ENCODE peak calls at places on chromosomes 4 and X, in seven cellular contexts. One of them, this sample, is unnamed.

GRCh38 chr4:150569384-150569987 is 12.5 kb upstream of the MAB21L2 start:
- DNase-seq in iPS-NIHi11: no peak
- DNase-seq in anterior cingulate cortex: no peak
- DNase-seq in NCI-H774: no peak
- DNase-seq in left lung: no peak
- DNase-seq in GM13977: no peak
- DNase-seq in skeletal muscle cell: peak
- DNase-seq in this sample: no peak

GRCh38 chr4:102022343-102022742 is 231.8 kb downstream of the BANK1 start:
- DNase-seq in NCI-H774: no peak
- DNase-seq in left lung: no peak
- DNase-seq in skeletal muscle cell: no peak
- DNase-seq in GM13977: no peak
- DNase-seq in anterior cingulate cortex: no peak
- DNase-seq in iPS-NIHi11: no peak
- DNase-seq in this sample: no peak

GRCh38 chrX:129013574-129013973 is 509.7 kb downstream of the SMARCA1 start:
- DNase-seq in iPS-NIHi11: no peak
- DNase-seq in GM13977: no peak
- DNase-seq in anterior cingulate cortex: no peak
- DNase-seq in left lung: no peak
- DNase-seq in skeletal muscle cell: no peak
- DNase-seq in NCI-H774: no peak
- DNase-seq in this sample: no peak

GRCh38 chr4:13783800-13784411 is 156.4 kb upstream of the BOD1L1 start:
- DNase-seq in skeletal muscle cell: no peak
- DNase-seq in left lung: no peak
- DNase-seq in NCI-H774: no peak
- DNase-seq in GM13977: no peak
- DNase-seq in anterior cingulate cortex: peak
- DNase-seq in iPS-NIHi11: no peak
- DNase-seq in this sample: no peak

GRCh38 chrX:69618803-69619202 is 2.9 kb downstream of the EDA start:
- DNase-seq in anterior cingulate cortex: no peak
- DNase-seq in skeletal muscle cell: no peak
- DNase-seq in iPS-NIHi11: no peak
- DNase-seq in left lung: no peak
- DNase-seq in GM13977: no peak
- DNase-seq in NCI-H774: no peak
- DNase-seq in this sample: no peak

GRCh38 chrX:100098660-100099375 is 311.3 kb downstream of the PCDH19 start:
- DNase-seq in NCI-H774: no peak
- DNase-seq in skeletal muscle cell: peak
- DNase-seq in iPS-NIHi11: no peak
- DNase-seq in anterior cingulate cortex: no peak
- DNase-seq in GM13977: no peak
- DNase-seq in left lung: no peak
- DNase-seq in this sample: no peak

GRCh38 chr4:120633810-120634209 is 288.7 kb downstream of the PRDM5 start:
- DNase-seq in skeletal muscle cell: no peak
- DNase-seq in NCI-H774: no peak
- DNase-seq in left lung: no peak
- DNase-seq in anterior cingulate cortex: no peak
- DNase-seq in iPS-NIHi11: no peak
- DNase-seq in GM13977: no peak
- DNase-seq in this sample: no peak

GRCh38 chr4:147626903-147627302 is 9.7 kb downstream of the TMEM184C start:
- DNase-seq in anterior cingulate cortex: no peak
- DNase-seq in left lung: no peak
- DNase-seq in skeletal muscle cell: no peak
- DNase-seq in GM13977: no peak
- DNase-seq in iPS-NIHi11: no peak
- DNase-seq in NCI-H774: no peak
- DNase-seq in this sample: no peak

GRCh38 chr4:98745372-98745771 is 87.0 kb upstream of the TSPAN5 start:
- DNase-seq in GM13977: no peak
- DNase-seq in anterior cingulate cortex: no peak
- DNase-seq in NCI-H774: no peak
- DNase-seq in iPS-NIHi11: no peak
- DNase-seq in left lung: no peak
- DNase-seq in skeletal muscle cell: no peak
- DNase-seq in this sample: no peak

GRCh38 chrX:103175944-103176753 is 38.8 kb upstream of the BEX4 start:
- DNase-seq in GM13977: peak
- DNase-seq in anterior cingulate cortex: peak
- DNase-seq in iPS-NIHi11: peak
- DNase-seq in skeletal muscle cell: no peak
- DNase-seq in NCI-H774: no peak
- DNase-seq in left lung: peak
- DNase-seq in this sample: peak

GRCh38 chr4:111494971-111495370 is 650.3 kb upstream of the FAM241A start:
- DNase-seq in NCI-H774: no peak
- DNase-seq in iPS-NIHi11: no peak
- DNase-seq in skeletal muscle cell: no peak
- DNase-seq in GM13977: no peak
- DNase-seq in left lung: no peak
- DNase-seq in anterior cingulate cortex: no peak
- DNase-seq in this sample: no peak

GRCh38 chrX:139932077-139932900 is 564 bp downstream of the ATP11C start:
- DNase-seq in iPS-NIHi11: peak
- DNase-seq in anterior cingulate cortex: peak
- DNase-seq in skeletal muscle cell: no peak
- DNase-seq in GM13977: peak
- DNase-seq in left lung: peak
- DNase-seq in NCI-H774: no peak
- DNase-seq in this sample: peak

GRCh38 chr4:126458993-126459392 is 1144.2 kb downstream of the FAT4 start:
- DNase-seq in anterior cingulate cortex: no peak
- DNase-seq in iPS-NIHi11: no peak
- DNase-seq in GM13977: no peak
- DNase-seq in skeletal muscle cell: no peak
- DNase-seq in left lung: no peak
- DNase-seq in NCI-H774: no peak
- DNase-seq in this sample: no peak

GRCh38 chrX:123324628-123325027 is 140.6 kb downstream of the GRIA3 start:
- DNase-seq in anterior cingulate cortex: no peak
- DNase-seq in skeletal muscle cell: no peak
- DNase-seq in NCI-H774: no peak
- DNase-seq in left lung: no peak
- DNase-seq in GM13977: no peak
- DNase-seq in iPS-NIHi11: no peak
- DNase-seq in this sample: no peak

GRCh38 chrX:24241822-24242648 is 71.8 kb downstream of the SUPT20HL2 start:
- DNase-seq in left lung: no peak
- DNase-seq in skeletal muscle cell: no peak
- DNase-seq in GM13977: peak
- DNase-seq in anterior cingulate cortex: no peak
- DNase-seq in iPS-NIHi11: peak
- DNase-seq in NCI-H774: peak
- DNase-seq in this sample: no peak

GRCh38 chrX:28582494-28582893 is 4.8 kb upstream of the IL1RAPL1 start:
- DNase-seq in NCI-H774: no peak
- DNase-seq in skeletal muscle cell: no peak
- DNase-seq in anterior cingulate cortex: no peak
- DNase-seq in iPS-NIHi11: no peak
- DNase-seq in left lung: no peak
- DNase-seq in GM13977: no peak
- DNase-seq in this sample: no peak

GRCh38 chrX:40152173-40152705 is 54.5 kb upstream of the BCOR start:
- DNase-seq in GM13977: peak
- DNase-seq in iPS-NIHi11: no peak
- DNase-seq in NCI-H774: no peak
- DNase-seq in left lung: no peak
- DNase-seq in skeletal muscle cell: no peak
- DNase-seq in anterior cingulate cortex: no peak
- DNase-seq in this sample: no peak

GRCh38 chrX:41022579-41022978 is 62.7 kb upstream of the USP9X start:
- DNase-seq in anterior cingulate cortex: no peak
- DNase-seq in iPS-NIHi11: no peak
- DNase-seq in NCI-H774: no peak
- DNase-seq in skeletal muscle cell: no peak
- DNase-seq in left lung: no peak
- DNase-seq in GM13977: no peak
- DNase-seq in this sample: no peak

GRCh38 chr4:11743236-11743635 is 314.5 kb upstream of the HS3ST1 start:
- DNase-seq in NCI-H774: peak
- DNase-seq in skeletal muscle cell: no peak
- DNase-seq in left lung: no peak
- DNase-seq in iPS-NIHi11: no peak
- DNase-seq in GM13977: no peak
- DNase-seq in anterior cingulate cortex: no peak
- DNase-seq in this sample: no peak

GRCh38 chrX:45769919-45770582 is 569.4 kb upstream of the DIPK2B start:
- DNase-seq in skeletal muscle cell: peak
- DNase-seq in left lung: peak
- DNase-seq in anterior cingulate cortex: peak
- DNase-seq in iPS-NIHi11: peak
- DNase-seq in GM13977: peak
- DNase-seq in NCI-H774: no peak
- DNase-seq in this sample: peak

GRCh38 chrX:117985241-117985640 is 131.4 kb downstream of the KLHL13 start:
- DNase-seq in iPS-NIHi11: peak
- DNase-seq in GM13977: no peak
- DNase-seq in skeletal muscle cell: no peak
- DNase-seq in anterior cingulate cortex: no peak
- DNase-seq in left lung: no peak
- DNase-seq in NCI-H774: no peak
- DNase-seq in this sample: no peak

This sample was measured in CD8-positive, alpha-beta memory T cell.